ENCODE peak calls at places on chromosomes 6 and 20, in six cellular contexts. One of them, this sample, is unnamed.

GRCh38 chr6:22447191-22447590 is 122.2 kb upstream of the HDGFL1 start:
- DNase-seq in H9: no peak
- DNase-seq in right lobe of liver: no peak
- DNase-seq in A673: no peak
- DNase-seq in lung: no peak
- DNase-seq in astrocyte: no peak
- DNase-seq in this sample: no peak

GRCh38 chr6:43125555-43125954 is 45.5 kb upstream of the SRF start:
- DNase-seq in astrocyte: no peak
- DNase-seq in right lobe of liver: no peak
- DNase-seq in A673: no peak
- DNase-seq in H9: no peak
- DNase-seq in lung: no peak
- DNase-seq in this sample: no peak

GRCh38 chr6:170152111-170152926 is 138.6 kb downstream of the DLL1 start:
- DNase-seq in H9: peak; percentile 70
- DNase-seq in lung: no peak
- DNase-seq in right lobe of liver: peak; percentile 52
- DNase-seq in A673: no peak
- DNase-seq in astrocyte: peak; percentile 17
- DNase-seq in this sample: no peak

GRCh38 chr6:14922306-14922705 is 323.6 kb upstream of the JARID2 start:
- DNase-seq in right lobe of liver: peak; percentile 44
- DNase-seq in A673: no peak
- DNase-seq in H9: peak; percentile 55
- DNase-seq in lung: no peak
- DNase-seq in astrocyte: peak; percentile 57
- DNase-seq in this sample: no peak

GRCh38 chr6:88982720-88983119 is 19.3 kb upstream of the RNGTT start:
- DNase-seq in H9: no peak
- DNase-seq in lung: no peak
- DNase-seq in astrocyte: peak; percentile 79
- DNase-seq in A673: peak; percentile 70
- DNase-seq in right lobe of liver: peak; percentile 76
- DNase-seq in this sample: peak; percentile 65

GRCh38 chr20:1702288-1702687 is 44.7 kb upstream of the SIRPG start:
- DNase-seq in H9: no peak
- DNase-seq in astrocyte: peak; percentile 69
- DNase-seq in lung: no peak
- DNase-seq in right lobe of liver: no peak
- DNase-seq in A673: no peak
- DNase-seq in this sample: no peak

GRCh38 chr6:34696189-34696738 is 303 bp downstream of the ILRUN start:
- DNase-seq in A673: no peak
- DNase-seq in lung: no peak
- DNase-seq in right lobe of liver: peak; percentile 66
- DNase-seq in H9: no peak
- DNase-seq in astrocyte: no peak
- DNase-seq in this sample: no peak

GRCh38 chr6:143038845-143039244 is 21.8 kb upstream of the AIG1 start:
- DNase-seq in H9: no peak
- DNase-seq in lung: no peak
- DNase-seq in A673: no peak
- DNase-seq in astrocyte: no peak
- DNase-seq in right lobe of liver: no peak
- DNase-seq in this sample: no peak

GRCh38 chr6:150610584-150610983 is 10.9 kb downstream of the PLEKHG1 start:
- DNase-seq in lung: no peak
- DNase-seq in A673: no peak
- DNase-seq in right lobe of liver: no peak
- DNase-seq in astrocyte: no peak
- DNase-seq in H9: no peak
- DNase-seq in this sample: no peak

GRCh38 chr6:150615967-150616366 is 16.3 kb downstream of the PLEKHG1 start:
- DNase-seq in astrocyte: no peak
- DNase-seq in right lobe of liver: no peak
- DNase-seq in A673: no peak
- DNase-seq in H9: no peak
- DNase-seq in lung: no peak
- DNase-seq in this sample: no peak

GRCh38 chr6:150617062-150617461 is 17.4 kb downstream of the PLEKHG1 start:
- DNase-seq in astrocyte: no peak
- DNase-seq in lung: no peak
- DNase-seq in A673: peak; percentile 86
- DNase-seq in H9: no peak
- DNase-seq in right lobe of liver: no peak
- DNase-seq in this sample: no peak

GRCh38 chr6:150616581-150616980 is 16.9 kb downstream of the PLEKHG1 start:
- DNase-seq in A673: peak; percentile 24
- DNase-seq in right lobe of liver: no peak
- DNase-seq in H9: no peak
- DNase-seq in astrocyte: no peak
- DNase-seq in lung: no peak
- DNase-seq in this sample: peak; percentile 29

GRCh38 chr6:150613269-150613668 is 13.6 kb downstream of the PLEKHG1 start:
- DNase-seq in lung: no peak
- DNase-seq in A673: no peak
- DNase-seq in right lobe of liver: no peak
- DNase-seq in astrocyte: no peak
- DNase-seq in H9: no peak
- DNase-seq in this sample: no peak
- H3K27ac ChIP-seq in lung: no peak overlapping the region
- H3K27ac ChIP-seq in A673: no peak overlapping the region
- H3K27ac ChIP-seq in right lobe of liver: no peak overlapping the region
- H3K27ac ChIP-seq in astrocyte: no peak overlapping the region
- H3K27ac ChIP-seq in H9: no peak overlapping the region
- H3K27ac ChIP-seq in this sample: no peak overlapping the region

GRCh38 chr20:10505320-10506226 is 70.5 kb downstream of the SLX4IP start:
- DNase-seq in astrocyte: no peak
- DNase-seq in H9: no peak
- DNase-seq in A673: no peak
- DNase-seq in lung: peak; percentile 44
- DNase-seq in right lobe of liver: peak; percentile 75
- DNase-seq in this sample: peak; percentile 32
- H3K4me1 ChIP-seq in astrocyte: peaks cover 16% of the 10 kb centered on the region
- H3K4me1 ChIP-seq in H9: peaks cover 13% of the 10 kb centered on the region
- H3K4me1 ChIP-seq in A673: peaks cover 74% of the 10 kb centered on the region
- H3K4me1 ChIP-seq in lung: peaks cover 13% of the 10 kb centered on the region
- H3K4me1 ChIP-seq in right lobe of liver: no peaks in the 10 kb centered on the region
- H3K4me1 ChIP-seq in this sample: peaks cover 30% of the 10 kb centered on the region

GRCh38 chr6:121305957-121306607 is 28.2 kb downstream of the TBC1D32 start:
- DNase-seq in astrocyte: peak; percentile 16
- DNase-seq in A673: peak; percentile 53
- DNase-seq in H9: no peak
- DNase-seq in lung: no peak
- DNase-seq in right lobe of liver: no peak
- DNase-seq in this sample: peak; percentile 37
- TF ChIP-seq CTCF in astrocyte: peak; percentile 62
- TF ChIP-seq CTCF in A673: peak; percentile 65
- TF ChIP-seq CTCF in H9: peak; percentile 82
- TF ChIP-seq CTCF in lung: peak; percentile 6
- TF ChIP-seq CTCF in right lobe of liver: peak; percentile 51
- TF ChIP-seq CTCF in this sample: peak; percentile 81

GRCh38 chr6:161164182-161164625 is 109.7 kb downstream of the AGPAT4 start:
- DNase-seq in H9: no peak
- DNase-seq in A673: no peak
- DNase-seq in astrocyte: no peak
- DNase-seq in lung: no peak
- DNase-seq in right lobe of liver: peak; percentile 24
- DNase-seq in this sample: no peak
- H3K27ac ChIP-seq in H9: no peak overlapping the region
- H3K27ac ChIP-seq in A673: no peak overlapping the region
- H3K27ac ChIP-seq in astrocyte: no peak overlapping the region
- H3K27ac ChIP-seq in lung: no peak overlapping the region
- H3K27ac ChIP-seq in right lobe of liver: no peak overlapping the region
- H3K27ac ChIP-seq in this sample: no peak overlapping the region

DNA sequence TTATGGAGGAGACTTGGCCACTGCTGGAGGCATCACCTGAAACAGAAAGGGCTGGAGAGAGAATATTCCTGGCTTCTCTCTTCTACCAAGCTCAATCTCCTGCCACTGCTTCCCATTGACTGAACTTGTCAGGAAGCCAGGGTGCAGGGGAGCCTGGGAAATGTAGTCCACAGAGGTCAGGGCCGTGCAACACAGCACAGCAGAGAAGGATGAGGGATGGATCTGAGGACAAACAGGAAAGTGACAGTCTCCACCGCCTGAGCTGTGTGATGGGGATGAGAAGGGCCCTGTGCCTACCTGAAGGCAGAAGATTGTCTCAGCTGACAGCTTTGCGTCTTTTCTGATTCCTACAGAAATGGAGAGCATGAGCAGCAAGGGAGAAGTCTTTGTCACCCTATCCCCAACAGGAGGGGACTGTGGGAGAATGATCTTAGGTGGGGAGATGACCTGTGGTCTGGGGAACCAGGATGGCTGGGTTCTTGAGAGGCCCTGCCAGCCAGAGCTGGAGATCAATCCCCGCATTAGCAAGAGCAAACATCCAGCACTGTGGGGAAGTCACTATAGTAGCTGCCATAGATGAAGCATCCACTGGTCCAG is 114.2 kb downstream of the SNX5 start:
- DNase-seq in H9: peak; percentile 77
- DNase-seq in right lobe of liver: peak; percentile 81
- DNase-seq in lung: no peak
- DNase-seq in A673: no peak
- DNase-seq in astrocyte: no peak
- DNase-seq in this sample: peak; percentile 18
- H3K4me1 ChIP-seq in H9: peaks cover 10% of the 10 kb centered on the region
- H3K4me1 ChIP-seq in right lobe of liver: no peaks in the 10 kb centered on the region
- H3K4me1 ChIP-seq in lung: peaks cover 16% of the 10 kb centered on the region
- H3K4me1 ChIP-seq in A673: no peaks in the 10 kb centered on the region
- H3K4me1 ChIP-seq in astrocyte: peaks cover 11% of the 10 kb centered on the region
- H3K4me1 ChIP-seq in this sample: peaks cover 12% of the 10 kb centered on the region

DNA sequence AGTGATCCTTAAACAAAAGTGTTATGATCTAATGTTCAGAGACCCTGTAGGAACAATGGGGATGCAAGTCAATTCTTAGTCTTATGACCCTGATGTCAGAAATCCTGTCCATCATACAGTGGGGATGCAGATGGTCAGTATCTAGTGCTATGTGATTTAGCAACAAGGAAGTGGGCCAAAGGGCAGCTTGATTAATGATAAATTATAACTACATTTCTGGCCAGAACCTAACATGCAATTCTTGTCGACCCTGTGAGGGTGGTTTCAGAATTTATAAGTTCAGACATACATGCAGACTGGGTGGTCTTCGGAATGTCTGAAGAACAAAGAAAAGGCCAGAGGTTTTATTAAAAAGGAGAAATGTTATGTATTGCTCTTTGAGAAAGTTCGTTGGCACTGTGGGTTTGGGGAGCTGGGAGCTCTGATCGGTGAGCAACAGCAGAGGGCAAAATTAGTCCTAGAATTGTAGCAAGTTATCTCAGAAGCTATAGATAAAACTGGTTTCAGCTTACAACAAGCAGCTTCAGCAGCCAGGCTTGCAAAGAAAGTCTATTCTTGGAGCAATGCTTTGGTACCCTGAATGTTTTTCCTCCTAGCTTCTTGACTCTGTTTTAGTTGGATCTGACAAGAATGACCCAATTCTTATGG is 50.8 kb downstream of the RPF2 start:
- DNase-seq in lung: no peak
- DNase-seq in right lobe of liver: no peak
- DNase-seq in A673: no peak
- DNase-seq in astrocyte: peak; percentile 37
- DNase-seq in H9: no peak
- DNase-seq in this sample: no peak
- TF ChIP-seq CTCF in lung: no peak
- TF ChIP-seq CTCF in right lobe of liver: no peak
- TF ChIP-seq CTCF in A673: no peak
- TF ChIP-seq CTCF in astrocyte: no peak
- TF ChIP-seq CTCF in H9: no peak
- TF ChIP-seq CTCF in this sample: no peak

GRCh38 chr20:59822291-59823029 is 111.0 kb downstream of the SYCP2 start:
- DNase-seq in lung: no peak
- DNase-seq in H9: peak; percentile 34
- DNase-seq in right lobe of liver: no peak
- DNase-seq in A673: no peak
- DNase-seq in astrocyte: no peak
- DNase-seq in this sample: no peak
- H3K27ac ChIP-seq in lung: no peak overlapping the region
- H3K27ac ChIP-seq in H9: no peak overlapping the region
- H3K27ac ChIP-seq in right lobe of liver: no peak overlapping the region
- H3K27ac ChIP-seq in A673: no peak overlapping the region
- H3K27ac ChIP-seq in astrocyte: no peak overlapping the region
- H3K27ac ChIP-seq in this sample: no peak overlapping the region

GRCh38 chr6:33430991-33431879 is 11.4 kb downstream of the SYNGAP1 start:
- DNase-seq in right lobe of liver: no peak
- DNase-seq in astrocyte: peak; percentile 45
- DNase-seq in lung: peak; percentile 47
- DNase-seq in A673: peak; percentile 92
- DNase-seq in H9: peak; percentile 95
- DNase-seq in this sample: no peak

GRCh38 chr6:33433001-33433559 is 13.2 kb downstream of the SYNGAP1 start:
- DNase-seq in H9: peak; percentile 49
- DNase-seq in right lobe of liver: no peak
- DNase-seq in astrocyte: no peak
- DNase-seq in A673: no peak
- DNase-seq in lung: no peak
- DNase-seq in this sample: no peak

GRCh38 chr6:33432546-33432945 is 12.7 kb downstream of the SYNGAP1 start:
- DNase-seq in right lobe of liver: no peak
- DNase-seq in lung: no peak
- DNase-seq in A673: no peak
- DNase-seq in H9: no peak
- DNase-seq in astrocyte: no peak
- DNase-seq in this sample: no peak

GRCh38 chr6:33431880-33432541 is 12.1 kb downstream of the SYNGAP1 start:
- DNase-seq in right lobe of liver: no peak
- DNase-seq in H9: peak; percentile 65
- DNase-seq in astrocyte: no peak
- DNase-seq in A673: peak; percentile 67
- DNase-seq in lung: no peak
- DNase-seq in this sample: no peak

GRCh38 chr6:33433560-33434191 is 13.8 kb downstream of the SYNGAP1 start:
- DNase-seq in astrocyte: peak; percentile 56
- DNase-seq in lung: no peak
- DNase-seq in right lobe of liver: no peak
- DNase-seq in H9: peak; percentile 48
- DNase-seq in A673: no peak
- DNase-seq in this sample: no peak
- H3K4me1 ChIP-seq in astrocyte: peaks cover 36% of the 10 kb centered on the region
- H3K4me1 ChIP-seq in lung: peaks cover 12% of the 10 kb centered on the region
- H3K4me1 ChIP-seq in right lobe of liver: no peaks in the 10 kb centered on the region
- H3K4me1 ChIP-seq in H9: peaks cover 14% of the 10 kb centered on the region
- H3K4me1 ChIP-seq in A673: peaks cover 47% of the 10 kb centered on the region
- H3K4me1 ChIP-seq in this sample: peaks cover 17% of the 10 kb centered on the region

This sample was measured in foreskin keratinocyte.